ENCODE peak calls at places on chromosomes 12 and 14, in six cellular contexts. E is effector memory CD4-positive, alpha-beta T cell; A is IMR-90; Z is mammary epithelial cell; S is A549; X is thyroid gland. D is an unnamed sample.

GRCh38 chr12:11795910-11796459 is 146.5 kb downstream of the ETV6 start:
- DNase-seq in E (no peak), X (no peak), Z (peak; percentile 93), S (peak; percentile 49), A (peak; percentile 91), D (no peak)

GRCh38 chr12:50032516-50033316 is 7.4 kb upstream of the RACGAP1 start:
- DNase-seq in E (no peak), S (no peak), Z (no peak), A (no peak), X (no peak), D (no peak)

GRCh38 chr12:92191061-92191460 is 45.4 kb upstream of the BTG1 start:
- DNase-seq in Z (no peak), E (no peak), A (peak; percentile 1), S (no peak), X (no peak), D (no peak)

GRCh38 chr12:51868821-51869489 is 18.9 kb upstream of the ANKRD33 start:
- DNase-seq in E (no peak), Z (no peak), A (no peak), X (no peak), S (no peak), D (no peak)

GRCh38 chr14:34754687-34755086 is 40.3 kb upstream of the CFL2 start:
- DNase-seq in X (no peak), E (no peak), A (no peak), S (no peak), Z (no peak), D (no peak)

GRCh38 chr14:26444745-26445144 is 153.1 kb downstream of the NOVA1 start:
- DNase-seq in E (no peak), X (no peak), Z (no peak), A (peak; percentile 9), S (no peak), D (peak; percentile 13)

GRCh38 chr12:66688836-66689439 is 10.1 kb upstream of the GRIP1 start:
- DNase-seq in A (peak; percentile 1), X (peak; percentile 54), Z (peak; percentile 44), E (no peak), S (peak; percentile 71), D (peak; percentile 78)

GRCh38 chr14:20802341-20803084 is at the start of gene RNASE1:
- DNase-seq in E (no peak), X (no peak), Z (no peak), A (no peak), S (peak; percentile 36), D (no peak)

GRCh38 chr12:39780527-39781446 is 161.2 kb upstream of the ABCD2 start:
- DNase-seq in X (no peak), Z (no peak), S (no peak), A (no peak), E (no peak), D (no peak)

GRCh38 chr12:93177208-93178153 is 200.2 kb upstream of the NUDT4 start:
- DNase-seq in S (no peak), A (no peak), E (no peak), X (no peak), Z (no peak), D (no peak)

GRCh38 chr12:32448581-32448980 is 49.2 kb downstream of the FGD4 start:
- DNase-seq in E (no peak), X (no peak), S (no peak), Z (peak; percentile 74), A (peak; percentile 51), D (no peak)

GRCh38 chr12:30610718-30611117 is 85.0 kb downstream of the IPO8 start:
- DNase-seq in A (no peak), Z (no peak), X (no peak), S (no peak), E (no peak), D (no peak)

GRCh38 chr12:57096099-57096572 is 7.2 kb downstream of the NAB2 start:
- DNase-seq in A (no peak), Z (peak; percentile 98), S (no peak), X (no peak), E (no peak), D (no peak)

GRCh38 chr14:54050759-54051158 is 94.1 kb upstream of the BMP4 start:
- DNase-seq in A (no peak), X (peak; percentile 85), E (no peak), Z (no peak), S (no peak), D (no peak)

GRCh38 chr12:22709292-22709691 is 84.3 kb downstream of the ETNK1 start:
- DNase-seq in S (peak; percentile 42), X (no peak), A (no peak), Z (peak; percentile 24), E (no peak), D (peak; percentile 82)

GRCh38 chr14:98705826-98706225 is 566.2 kb downstream of the BCL11B start:
- DNase-seq in A (no peak), E (no peak), S (no peak), Z (no peak), X (no peak), D (no peak)

GRCh38 chr12:123667771-123668170 is 3.1 kb upstream of the TCTN2 start:
- DNase-seq in X (no peak), S (no peak), Z (peak; percentile 42), E (no peak), A (no peak), D (no peak)

GRCh38 chr12:123675436-123675835 is 4.5 kb downstream of the TCTN2 start:
- DNase-seq in Z (no peak), E (no peak), X (no peak), S (no peak), A (no peak), D (no peak)

GRCh38 chr12:123671876-123672275 is 963 bp downstream of the TCTN2 start:
- DNase-seq in A (peak; percentile 71), X (peak; percentile 47), S (no peak), E (no peak), Z (no peak), D (no peak)

DNA sequence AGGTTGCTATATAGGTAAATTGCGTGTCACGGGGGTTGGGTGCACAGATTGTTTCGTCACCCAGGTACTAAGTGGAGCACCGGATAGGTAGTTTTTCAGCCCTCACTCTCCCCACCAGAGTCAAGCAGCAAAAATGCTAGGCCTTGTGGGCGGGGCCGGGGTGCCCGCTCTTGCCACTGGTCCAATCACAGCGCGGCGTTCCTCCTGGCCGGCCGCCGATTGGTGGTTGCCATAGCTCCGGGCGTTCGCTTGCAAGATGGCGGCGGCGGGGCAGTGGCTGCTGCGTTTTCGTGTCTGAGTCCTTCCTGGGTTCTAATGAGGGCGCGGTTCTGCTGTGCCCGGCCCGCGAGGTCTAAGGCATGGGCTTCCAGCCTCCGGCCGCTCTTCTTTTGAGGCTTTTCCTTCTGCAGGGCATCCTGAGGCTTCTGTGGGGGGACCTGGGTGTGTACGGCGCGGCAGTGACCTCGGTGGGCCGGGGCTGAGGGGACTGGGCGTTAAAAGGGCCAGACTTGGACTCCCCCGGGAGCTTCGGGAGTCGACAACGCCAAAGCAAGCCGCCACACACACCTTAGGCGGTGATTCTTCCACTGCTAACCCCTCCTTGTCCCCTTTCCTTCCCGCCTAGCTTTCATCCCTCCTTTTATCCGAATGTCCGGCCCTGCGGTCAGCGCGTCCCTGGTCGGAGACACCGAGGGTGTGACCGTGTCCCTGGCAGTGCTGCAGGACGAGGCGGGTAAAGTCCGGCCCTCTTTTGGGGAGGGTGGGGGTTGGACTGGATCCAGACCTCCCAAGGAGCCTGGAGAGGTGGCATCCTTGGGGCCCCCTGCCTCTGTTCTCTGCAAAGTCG is at the start of gene TCTN2:
- DNase-seq in S (peak; percentile 95), Z (peak; percentile 85), X (peak; percentile 96), A (peak; percentile 87), E (peak; percentile 91), D (peak; percentile 78)
- H3K4me1 ChIP-seq in S (peaks cover 10% of the 10 kb centered on the region), Z (peaks cover 17% of the 10 kb centered on the region), X (peaks cover 11% of the 10 kb centered on the region), A (peaks cover 2% of the 10 kb centered on the region), E (peaks cover 6% of the 10 kb centered on the region), D (no peaks in the 10 kb centered on the region)

DNA sequence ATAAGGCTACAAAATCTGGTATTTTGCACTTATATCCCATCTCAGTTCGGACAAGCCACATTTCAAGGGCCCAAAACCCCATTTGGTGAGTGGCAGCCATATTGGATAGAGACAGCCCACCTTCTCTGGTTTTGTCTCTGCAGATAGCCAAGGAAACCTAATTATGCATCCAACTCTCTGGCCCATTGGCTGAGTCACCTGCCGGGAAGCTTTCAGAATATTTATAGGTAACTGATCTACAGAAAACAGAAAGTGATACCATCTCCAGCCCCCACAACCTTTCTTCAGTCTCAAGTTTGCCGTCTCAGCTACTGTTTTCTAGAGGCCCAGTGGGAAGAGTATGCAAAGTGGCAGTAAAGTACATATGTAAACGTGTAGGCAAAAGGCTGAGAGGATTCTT is 33.7 kb upstream of the PPP1CC start:
- DNase-seq in E (no peak), A (no peak), X (no peak), S (no peak), Z (no peak), D (peak; percentile 84)
- H3K4me1 ChIP-seq in E (peaks cover 25% of the 10 kb centered on the region), A (no peaks in the 10 kb centered on the region), X (no peaks in the 10 kb centered on the region), S (no peaks in the 10 kb centered on the region), Z (no peaks in the 10 kb centered on the region), D (peaks cover 4% of the 10 kb centered on the region)

DNA sequence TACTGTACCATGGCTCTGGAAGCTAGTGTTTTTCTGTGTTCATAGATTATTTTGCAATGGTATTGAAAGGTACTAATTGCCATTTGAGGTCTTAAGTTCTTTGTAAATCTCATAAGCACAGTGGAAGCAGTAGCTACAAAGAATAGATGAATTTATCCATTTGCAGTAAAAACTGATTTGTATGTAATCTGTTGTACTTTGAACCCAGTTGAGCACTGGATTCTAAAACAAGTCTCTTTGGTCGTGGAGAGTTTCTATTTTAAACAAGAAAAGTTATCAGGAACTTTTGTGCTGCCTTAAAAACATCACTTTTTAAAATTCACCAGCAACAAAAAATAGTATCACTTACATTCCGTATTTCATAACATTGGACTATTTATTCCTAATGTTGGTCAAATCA is 4.1 kb downstream of the RAP1B start:
- DNase-seq in S (no peak), A (no peak), E (no peak), Z (no peak), X (no peak), D (no peak)
- H3K4me1 ChIP-seq in S (peaks cover 56% of the 10 kb centered on the region), A (peaks cover 11% of the 10 kb centered on the region), E (peaks cover 26% of the 10 kb centered on the region), Z (peaks cover 45% of the 10 kb centered on the region), X (peaks cover 53% of the 10 kb centered on the region), D (peaks cover 15% of the 10 kb centered on the region)

GRCh38 chr14:75646762-75647161 is 13.9 kb downstream of the ERG28 start:
- DNase-seq in S (no peak), A (no peak), Z (no peak), E (no peak), X (peak; percentile 32), D (no peak)
- H3K4me1 ChIP-seq in S (peaks cover 59% of the 10 kb centered on the region), A (peaks cover 26% of the 10 kb centered on the region), Z (peaks cover 38% of the 10 kb centered on the region), E (no peaks in the 10 kb centered on the region), X (peaks cover 44% of the 10 kb centered on the region), D (no peaks in the 10 kb centered on the region)

D was measured in MM.1S.